ENCODE peak calls at places on chromosomes 5 and 9, in eight cellular contexts. One of them, this sample, is unnamed.

GRCh38 chr5:178086266-178086665 is 27.1 kb upstream of the N4BP3 start:
- DNase-seq in HepG2: no peak
- DNase-seq in thyroid gland: peak; percentile 22
- DNase-seq in NB4: no peak
- DNase-seq in adrenal gland: no peak
- DNase-seq in tibial nerve: no peak
- DNase-seq in IMR-90: no peak
- DNase-seq in Peyer's patch: no peak
- DNase-seq in this sample: no peak

GRCh38 chr9:134266418-134266817 is 59.8 kb upstream of the RXRA start:
- DNase-seq in HepG2: no peak
- DNase-seq in Peyer's patch: no peak
- DNase-seq in IMR-90: no peak
- DNase-seq in adrenal gland: no peak
- DNase-seq in NB4: no peak
- DNase-seq in tibial nerve: no peak
- DNase-seq in thyroid gland: no peak
- DNase-seq in this sample: no peak

GRCh38 chr5:132377738-132378137 is 8.2 kb downstream of the SLC22A5 start:
- DNase-seq in thyroid gland: no peak
- DNase-seq in Peyer's patch: no peak
- DNase-seq in NB4: no peak
- DNase-seq in HepG2: no peak
- DNase-seq in tibial nerve: no peak
- DNase-seq in adrenal gland: no peak
- DNase-seq in IMR-90: no peak
- DNase-seq in this sample: peak; percentile 58

GRCh38 chr5:135072357-135073247 is 38.6 kb upstream of the PITX1 start:
- DNase-seq in thyroid gland: no peak
- DNase-seq in adrenal gland: no peak
- DNase-seq in IMR-90: no peak
- DNase-seq in NB4: no peak
- DNase-seq in HepG2: no peak
- DNase-seq in Peyer's patch: peak; percentile 26
- DNase-seq in tibial nerve: no peak
- DNase-seq in this sample: no peak

GRCh38 chr9:36928670-36929349 is 105.3 kb downstream of the PAX5 start:
- DNase-seq in adrenal gland: no peak
- DNase-seq in NB4: peak; percentile 36
- DNase-seq in tibial nerve: no peak
- DNase-seq in IMR-90: peak; percentile 25
- DNase-seq in HepG2: no peak
- DNase-seq in thyroid gland: no peak
- DNase-seq in Peyer's patch: no peak
- DNase-seq in this sample: no peak

GRCh38 chr5:61311056-61311455 is 21.0 kb upstream of the ZSWIM6 start:
- DNase-seq in IMR-90: no peak
- DNase-seq in Peyer's patch: no peak
- DNase-seq in thyroid gland: no peak
- DNase-seq in tibial nerve: no peak
- DNase-seq in adrenal gland: no peak
- DNase-seq in NB4: no peak
- DNase-seq in HepG2: no peak
- DNase-seq in this sample: no peak

GRCh38 chr5:139698461-139699146 is 50.5 kb downstream of the CXXC5 start:
- DNase-seq in adrenal gland: peak; percentile 91
- DNase-seq in NB4: peak; percentile 56
- DNase-seq in HepG2: no peak
- DNase-seq in thyroid gland: peak; percentile 89
- DNase-seq in Peyer's patch: peak; percentile 72
- DNase-seq in IMR-90: peak; percentile 74
- DNase-seq in tibial nerve: peak; percentile 74
- DNase-seq in this sample: peak; percentile 59

GRCh38 chr5:59259238-59259637 is 634.3 kb downstream of the PDE4D start:
- DNase-seq in IMR-90: no peak
- DNase-seq in NB4: no peak
- DNase-seq in HepG2: no peak
- DNase-seq in adrenal gland: no peak
- DNase-seq in tibial nerve: no peak
- DNase-seq in Peyer's patch: no peak
- DNase-seq in thyroid gland: no peak
- DNase-seq in this sample: no peak

GRCh38 chr5:149317281-149318048 is 27.8 kb upstream of the GRPEL2 start:
- DNase-seq in HepG2: peak; percentile 52
- DNase-seq in adrenal gland: peak; percentile 66
- DNase-seq in thyroid gland: peak; percentile 35
- DNase-seq in IMR-90: peak; percentile 58
- DNase-seq in NB4: peak; percentile 53
- DNase-seq in Peyer's patch: peak; percentile 62
- DNase-seq in tibial nerve: no peak
- DNase-seq in this sample: no peak

GRCh38 chr5:123537256-123537655 is 25.3 kb downstream of the CSNK1G3 start:
- DNase-seq in HepG2: no peak
- DNase-seq in thyroid gland: no peak
- DNase-seq in IMR-90: no peak
- DNase-seq in adrenal gland: no peak
- DNase-seq in Peyer's patch: no peak
- DNase-seq in tibial nerve: no peak
- DNase-seq in NB4: no peak
- DNase-seq in this sample: no peak

GRCh38 chr5:411728-412127 is 31.2 kb upstream of the EXOC3 start:
- DNase-seq in NB4: no peak
- DNase-seq in tibial nerve: no peak
- DNase-seq in IMR-90: no peak
- DNase-seq in HepG2: no peak
- DNase-seq in thyroid gland: no peak
- DNase-seq in Peyer's patch: no peak
- DNase-seq in adrenal gland: no peak
- DNase-seq in this sample: no peak

DNA sequence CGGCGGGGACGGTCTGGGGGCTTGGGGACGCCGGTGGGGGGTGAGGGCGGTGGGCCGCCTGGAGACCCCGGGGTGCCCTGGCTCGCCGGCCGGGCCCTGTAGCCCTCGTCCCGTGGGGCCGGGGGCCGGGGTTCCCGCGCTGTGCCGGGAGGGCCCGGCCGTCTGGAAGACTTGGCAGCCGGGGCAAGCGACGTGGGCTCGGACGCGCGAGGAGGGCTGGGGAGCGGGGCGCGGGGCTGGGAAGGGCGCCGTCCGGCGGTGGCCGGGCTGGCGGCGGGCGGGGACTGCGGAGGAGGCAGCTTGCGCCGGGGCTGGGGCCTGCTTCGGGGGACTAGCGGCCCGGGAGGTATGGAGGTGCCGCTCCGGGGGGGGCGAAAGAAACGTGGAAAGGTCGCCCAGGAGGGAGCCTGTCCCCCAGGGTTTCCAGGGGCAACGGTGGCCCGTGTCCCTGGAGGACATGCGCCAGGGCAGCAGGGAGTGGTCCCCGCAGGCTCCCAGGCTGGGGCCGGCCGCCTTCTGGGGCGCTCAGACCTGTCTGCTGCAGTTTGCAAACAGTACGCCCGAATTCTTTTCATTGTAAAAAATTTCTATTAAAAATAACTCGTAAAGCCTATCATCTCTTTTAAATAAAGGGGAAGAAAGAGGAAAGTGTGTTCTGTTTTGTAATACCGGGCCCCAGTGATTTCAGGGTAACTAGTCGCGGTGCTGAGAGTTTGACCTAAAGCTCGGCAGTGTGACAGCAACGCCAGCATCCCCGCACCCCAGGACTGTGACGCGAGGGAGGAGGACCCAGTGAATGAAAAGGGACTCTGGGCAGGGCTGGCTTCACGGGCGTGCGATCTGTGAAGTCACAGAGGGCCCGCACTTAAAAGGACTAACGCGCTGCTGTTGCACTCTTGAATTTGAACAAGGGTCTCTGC is 752 bp upstream of the ANKH start:
- DNase-seq in tibial nerve: peak; percentile 60
- DNase-seq in IMR-90: peak; percentile 8
- DNase-seq in NB4: peak; percentile 64
- DNase-seq in adrenal gland: peak; percentile 87
- DNase-seq in HepG2: peak; percentile 53
- DNase-seq in Peyer's patch: peak; percentile 91
- DNase-seq in thyroid gland: peak; percentile 79
- DNase-seq in this sample: peak; percentile 64
- TF ChIP-seq POLR2A in tibial nerve: peak; percentile 47
- TF ChIP-seq POLR2A in IMR-90: peak; percentile 42
- TF ChIP-seq POLR2A in NB4: no peak
- TF ChIP-seq POLR2A in adrenal gland: no peak
- TF ChIP-seq POLR2A in HepG2: no peak
- TF ChIP-seq POLR2A in Peyer's patch: peak; percentile 86
- TF ChIP-seq POLR2A in thyroid gland: peak; percentile 67
- TF ChIP-seq POLR2A in this sample: no peak

GRCh38 chr5:173512637-173513435 is 103.6 kb downstream of the BOD1 start:
- DNase-seq in tibial nerve: no peak
- DNase-seq in thyroid gland: no peak
- DNase-seq in IMR-90: no peak
- DNase-seq in adrenal gland: no peak
- DNase-seq in HepG2: no peak
- DNase-seq in NB4: no peak
- DNase-seq in Peyer's patch: no peak
- DNase-seq in this sample: no peak

GRCh38 chr5:173517648-173518047 is 98.8 kb downstream of the BOD1 start:
- DNase-seq in thyroid gland: no peak
- DNase-seq in HepG2: no peak
- DNase-seq in Peyer's patch: no peak
- DNase-seq in adrenal gland: no peak
- DNase-seq in tibial nerve: no peak
- DNase-seq in IMR-90: no peak
- DNase-seq in NB4: no peak
- DNase-seq in this sample: no peak

GRCh38 chr5:173515526-173515925 is 100.9 kb downstream of the BOD1 start:
- DNase-seq in IMR-90: peak; percentile 76
- DNase-seq in NB4: no peak
- DNase-seq in HepG2: no peak
- DNase-seq in tibial nerve: no peak
- DNase-seq in adrenal gland: no peak
- DNase-seq in Peyer's patch: no peak
- DNase-seq in thyroid gland: no peak
- DNase-seq in this sample: no peak

GRCh38 chr5:173514666-173515065 is 101.8 kb downstream of the BOD1 start:
- DNase-seq in Peyer's patch: no peak
- DNase-seq in tibial nerve: no peak
- DNase-seq in adrenal gland: no peak
- DNase-seq in thyroid gland: no peak
- DNase-seq in NB4: no peak
- DNase-seq in IMR-90: no peak
- DNase-seq in HepG2: no peak
- DNase-seq in this sample: no peak

DNA sequence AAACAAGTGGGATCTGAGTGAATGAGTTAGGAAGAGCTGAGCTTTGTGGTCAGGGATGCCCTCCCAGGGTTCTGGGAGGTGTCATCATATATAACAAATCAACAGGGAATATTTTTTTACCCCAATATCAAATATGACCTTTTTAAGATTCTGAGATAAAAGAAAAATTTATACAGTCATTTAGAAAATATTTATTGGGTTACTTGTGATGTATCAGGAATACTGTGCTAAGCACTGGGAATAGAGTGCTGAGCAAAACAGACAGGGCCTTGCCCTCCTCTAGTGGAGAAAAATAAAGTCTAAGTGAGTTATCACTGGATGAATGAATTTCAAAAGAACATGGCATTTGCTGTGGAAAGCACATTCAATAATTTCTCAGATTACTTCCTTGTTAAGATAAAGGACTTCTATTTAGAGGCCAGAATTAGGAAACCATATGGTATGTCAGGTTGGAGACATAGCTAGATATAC is 102.9 kb downstream of the BOD1 start:
- DNase-seq in HepG2: no peak
- DNase-seq in tibial nerve: no peak
- DNase-seq in thyroid gland: no peak
- DNase-seq in adrenal gland: no peak
- DNase-seq in NB4: no peak
- DNase-seq in Peyer's patch: no peak
- DNase-seq in IMR-90: peak; percentile 34
- DNase-seq in this sample: no peak
- TF ChIP-seq CTCF in HepG2: no peak
- TF ChIP-seq CTCF in tibial nerve: no peak
- TF ChIP-seq CTCF in thyroid gland: no peak
- TF ChIP-seq CTCF in adrenal gland: no peak
- TF ChIP-seq CTCF in NB4: no peak
- TF ChIP-seq CTCF in Peyer's patch: no peak
- TF ChIP-seq CTCF in IMR-90: peak; percentile 24
- TF ChIP-seq CTCF in this sample: no peak

GRCh38 chr5:57194653-57195052 is 20.8 kb downstream of the GPBP1 start:
- DNase-seq in HepG2: no peak
- DNase-seq in NB4: no peak
- DNase-seq in adrenal gland: no peak
- DNase-seq in tibial nerve: no peak
- DNase-seq in Peyer's patch: no peak
- DNase-seq in IMR-90: no peak
- DNase-seq in thyroid gland: no peak
- DNase-seq in this sample: no peak

GRCh38 chr5:57202811-57203210 is 29.0 kb downstream of the GPBP1 start:
- DNase-seq in adrenal gland: no peak
- DNase-seq in NB4: no peak
- DNase-seq in thyroid gland: no peak
- DNase-seq in Peyer's patch: no peak
- DNase-seq in HepG2: no peak
- DNase-seq in IMR-90: peak; percentile 67
- DNase-seq in tibial nerve: no peak
- DNase-seq in this sample: no peak

GRCh38 chr5:57195060-57195459 is 21.2 kb downstream of the GPBP1 start:
- DNase-seq in Peyer's patch: no peak
- DNase-seq in NB4: no peak
- DNase-seq in thyroid gland: peak; percentile 46
- DNase-seq in tibial nerve: no peak
- DNase-seq in adrenal gland: no peak
- DNase-seq in IMR-90: no peak
- DNase-seq in HepG2: no peak
- DNase-seq in this sample: no peak

GRCh38 chr5:57193757-57194413 is 20.0 kb downstream of the GPBP1 start:
- DNase-seq in HepG2: no peak
- DNase-seq in NB4: no peak
- DNase-seq in Peyer's patch: no peak
- DNase-seq in adrenal gland: no peak
- DNase-seq in thyroid gland: no peak
- DNase-seq in IMR-90: no peak
- DNase-seq in tibial nerve: no peak
- DNase-seq in this sample: no peak

DNA sequence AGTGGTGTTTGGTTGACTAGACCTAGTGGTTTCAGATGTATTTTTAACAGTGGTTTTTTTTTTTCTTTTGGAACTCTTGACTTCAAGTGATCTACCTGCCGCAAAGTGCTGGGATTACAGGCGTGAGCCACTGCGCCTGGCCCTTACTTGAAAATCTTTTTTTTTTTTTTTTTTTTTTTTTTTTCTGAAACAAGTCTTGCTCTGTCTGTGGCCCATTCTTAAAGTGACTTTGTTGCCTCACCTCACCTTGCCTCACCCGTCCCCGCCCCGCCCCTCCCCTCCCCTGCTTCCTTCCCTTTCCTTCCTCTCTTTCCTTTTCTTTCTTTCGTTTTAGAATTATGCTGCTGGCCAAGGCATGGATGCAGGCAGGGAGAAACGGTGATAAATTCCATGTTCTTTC is 26.0 kb downstream of the GPBP1 start:
- DNase-seq in NB4: no peak
- DNase-seq in thyroid gland: peak; percentile 60
- DNase-seq in Peyer's patch: no peak
- DNase-seq in IMR-90: no peak
- DNase-seq in adrenal gland: no peak
- DNase-seq in HepG2: no peak
- DNase-seq in tibial nerve: no peak
- DNase-seq in this sample: no peak
- TF ChIP-seq POLR2A in NB4: no peak
- TF ChIP-seq POLR2A in thyroid gland: no peak
- TF ChIP-seq POLR2A in Peyer's patch: no peak
- TF ChIP-seq POLR2A in IMR-90: no peak
- TF ChIP-seq POLR2A in adrenal gland: no peak
- TF ChIP-seq POLR2A in HepG2: no peak
- TF ChIP-seq POLR2A in tibial nerve: no peak
- TF ChIP-seq POLR2A in this sample: no peak

GRCh38 chr5:112366987-112367386 is 52.1 kb downstream of the EPB41L4A start:
- DNase-seq in IMR-90: no peak
- DNase-seq in tibial nerve: no peak
- DNase-seq in HepG2: peak; percentile 20
- DNase-seq in Peyer's patch: no peak
- DNase-seq in adrenal gland: no peak
- DNase-seq in thyroid gland: no peak
- DNase-seq in NB4: no peak
- DNase-seq in this sample: no peak
- TF ChIP-seq CTCF in IMR-90: no peak
- TF ChIP-seq CTCF in tibial nerve: no peak
- TF ChIP-seq CTCF in HepG2: peak; percentile 30
- TF ChIP-seq CTCF in Peyer's patch: no peak
- TF ChIP-seq CTCF in adrenal gland: no peak
- TF ChIP-seq CTCF in thyroid gland: peak; percentile 26
- TF ChIP-seq CTCF in NB4: no peak
- TF ChIP-seq CTCF in this sample: no peak